ENCODE peak calls at places on chromosomes 12 and 14, in four cellular contexts. One of them, this sample, is unnamed.

GRCh38 chr14:94665121-94665520 is 52.9 kb downstream of the SERPINA3 start:
- DNase-seq in stomach: no peak
- DNase-seq in A549: peak
- DNase-seq in AG10803: peak
- DNase-seq in this sample: no peak

GRCh38 chr14:89540009-89540829 is 123.2 kb upstream of the FOXN3 start:
- DNase-seq in A549: no peak
- DNase-seq in stomach: no peak
- DNase-seq in AG10803: peak
- DNase-seq in this sample: no peak

GRCh38 chr14:27845241-27845850 is 921.2 kb upstream of the FOXG1 start:
- DNase-seq in A549: no peak
- DNase-seq in AG10803: no peak
- DNase-seq in stomach: no peak
- DNase-seq in this sample: no peak

GRCh38 chr12:4148418-4149056 is 125.0 kb upstream of the CCND2 start:
- DNase-seq in A549: no peak
- DNase-seq in AG10803: no peak
- DNase-seq in stomach: peak
- DNase-seq in this sample: peak

GRCh38 chr14:57869530-57870088 is 3.7 kb upstream of the SLC35F4 start:
- DNase-seq in stomach: no peak
- DNase-seq in AG10803: no peak
- DNase-seq in A549: no peak
- DNase-seq in this sample: no peak

GRCh38 chr14:36585100-36585499 is 2.7 kb upstream of the NKX2-8 start:
- DNase-seq in stomach: no peak
- DNase-seq in AG10803: no peak
- DNase-seq in A549: no peak
- DNase-seq in this sample: no peak

GRCh38 chr12:102964872-102965271 is 7.4 kb downstream of the ASCL1 start:
- DNase-seq in A549: peak
- DNase-seq in stomach: peak
- DNase-seq in AG10803: no peak
- DNase-seq in this sample: peak

GRCh38 chr12:20410746-20411145 is 42.4 kb downstream of the PDE3A start:
- DNase-seq in stomach: no peak
- DNase-seq in A549: no peak
- DNase-seq in AG10803: no peak
- DNase-seq in this sample: no peak

GRCh38 chr14:32472512-32473472 is 143.7 kb downstream of the AKAP6 start:
- DNase-seq in stomach: no peak
- DNase-seq in A549: peak
- DNase-seq in AG10803: peak
- DNase-seq in this sample: no peak

GRCh38 chr14:98236314-98236713 is 1035.7 kb downstream of the BCL11B start:
- DNase-seq in A549: no peak
- DNase-seq in AG10803: no peak
- DNase-seq in stomach: no peak
- DNase-seq in this sample: no peak

GRCh38 chr12:112087851-112088250 is 20.7 kb downstream of the NAA25 start:
- DNase-seq in A549: no peak
- DNase-seq in stomach: no peak
- DNase-seq in AG10803: no peak
- DNase-seq in this sample: no peak

GRCh38 chr12:112091563-112091962 is 17.0 kb downstream of the NAA25 start:
- DNase-seq in AG10803: no peak
- DNase-seq in A549: no peak
- DNase-seq in stomach: no peak
- DNase-seq in this sample: no peak

GRCh38 chr12:112087055-112087850 is 21.3 kb downstream of the NAA25 start:
- DNase-seq in A549: no peak
- DNase-seq in AG10803: no peak
- DNase-seq in stomach: no peak
- DNase-seq in this sample: no peak
- TF ChIP-seq CTCF in A549: no peak
- TF ChIP-seq CTCF in AG10803: peak
- TF ChIP-seq CTCF in stomach: no peak
- TF ChIP-seq CTCF in this sample: no peak

DNA sequence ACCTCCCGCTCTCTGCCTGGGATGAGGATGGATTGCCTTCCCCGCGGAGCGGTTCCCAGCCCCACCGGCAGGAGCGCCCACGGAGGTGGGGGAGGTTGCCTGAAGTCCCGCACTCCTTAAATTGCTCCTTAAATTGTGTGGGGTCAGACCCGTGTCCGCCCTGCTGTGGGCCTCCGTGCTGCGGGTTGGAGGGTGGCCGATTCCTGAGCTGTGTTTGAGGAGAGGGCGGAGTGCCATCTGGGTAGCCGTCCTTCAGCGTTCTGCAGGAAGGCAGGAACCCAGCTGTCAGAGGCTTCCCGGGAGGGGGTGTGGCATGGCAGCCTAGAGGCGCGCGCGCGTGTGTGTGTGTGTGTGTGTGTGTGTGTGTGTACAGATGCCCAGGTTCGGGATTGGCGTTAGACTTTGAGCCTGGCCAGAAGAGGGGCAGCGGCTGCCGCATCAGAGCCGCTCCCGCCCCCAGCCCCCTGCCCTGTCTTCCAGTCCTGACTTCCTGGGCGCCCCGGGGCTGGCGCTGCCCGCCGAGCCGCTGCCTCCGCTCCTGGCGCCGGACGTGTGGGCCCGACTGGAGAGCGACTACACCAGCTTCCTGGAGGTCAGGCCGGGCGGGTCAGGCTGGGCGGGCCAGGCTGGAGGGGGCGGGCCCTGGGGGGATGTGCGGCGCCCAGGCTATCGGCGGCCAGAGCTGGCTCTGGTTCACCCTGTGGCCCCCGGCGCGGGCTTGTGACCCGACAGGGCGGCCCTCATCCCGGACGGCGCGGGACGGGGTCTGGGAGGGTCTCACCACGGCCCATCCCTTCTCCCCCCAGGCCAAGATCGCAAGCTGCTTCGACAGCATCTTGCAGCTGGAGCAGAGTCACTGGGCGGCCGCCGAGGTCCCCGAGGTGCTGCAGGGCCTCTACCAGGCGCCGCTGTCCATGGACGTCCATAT is 9.2 kb downstream of the EXOC3L4 start:
- DNase-seq in A549: peak
- DNase-seq in stomach: peak
- DNase-seq in AG10803: peak
- DNase-seq in this sample: peak
- H3K4me3 ChIP-seq in A549: peak
- H3K4me3 ChIP-seq in stomach: peak
- H3K4me3 ChIP-seq in AG10803: no peak
- H3K4me3 ChIP-seq in this sample: no peak

GRCh38 chr14:63633801-63634200 is 7.9 kb downstream of the WDR89 start:
- DNase-seq in stomach: no peak
- DNase-seq in AG10803: no peak
- DNase-seq in A549: no peak
- DNase-seq in this sample: no peak
- TF ChIP-seq CTCF in stomach: no peak
- TF ChIP-seq CTCF in AG10803: peak
- TF ChIP-seq CTCF in A549: peak
- TF ChIP-seq CTCF in this sample: no peak

DNA sequence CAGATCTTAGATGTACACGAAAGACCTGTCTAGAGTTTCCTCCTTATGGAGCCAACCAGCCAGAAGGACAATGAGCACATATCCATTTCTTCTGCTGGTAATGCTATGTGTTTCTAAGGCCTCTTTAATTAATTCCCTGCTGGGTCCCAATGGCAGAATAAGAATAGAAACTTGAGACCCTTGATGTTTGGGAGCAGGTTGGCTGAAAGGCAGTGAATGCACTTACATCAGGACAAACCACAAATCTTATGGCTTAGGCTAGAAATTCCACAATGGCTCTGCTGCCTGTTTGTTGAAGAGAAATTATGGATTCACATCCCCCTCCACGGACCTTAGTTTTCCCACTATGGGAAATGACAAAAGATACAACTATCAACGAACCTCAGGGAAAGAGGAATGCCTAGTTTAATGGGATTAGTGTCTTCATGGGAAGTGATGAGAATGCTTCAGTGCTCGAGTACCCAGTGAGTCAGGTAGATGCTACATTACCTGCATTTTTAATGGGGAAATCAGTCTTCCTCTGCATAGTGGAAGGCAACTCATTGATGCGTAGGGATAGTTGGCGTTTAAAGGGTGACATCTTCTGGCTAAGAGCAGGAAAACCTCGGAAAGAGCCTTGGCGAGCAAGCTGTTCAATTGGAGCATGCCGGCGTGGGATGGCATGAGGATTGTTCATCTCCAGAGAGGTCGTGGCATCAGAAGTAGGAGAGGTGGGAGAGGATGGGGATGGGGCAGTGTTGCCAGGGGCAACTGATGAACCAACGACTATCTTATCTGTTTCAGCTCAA is 46.5 kb downstream of the PAPLN start:
- DNase-seq in AG10803: peak
- DNase-seq in A549: peak
- DNase-seq in stomach: no peak
- DNase-seq in this sample: no peak
- H3K4me3 ChIP-seq in AG10803: no peak
- H3K4me3 ChIP-seq in A549: no peak
- H3K4me3 ChIP-seq in stomach: no peak
- H3K4me3 ChIP-seq in this sample: no peak

DNA sequence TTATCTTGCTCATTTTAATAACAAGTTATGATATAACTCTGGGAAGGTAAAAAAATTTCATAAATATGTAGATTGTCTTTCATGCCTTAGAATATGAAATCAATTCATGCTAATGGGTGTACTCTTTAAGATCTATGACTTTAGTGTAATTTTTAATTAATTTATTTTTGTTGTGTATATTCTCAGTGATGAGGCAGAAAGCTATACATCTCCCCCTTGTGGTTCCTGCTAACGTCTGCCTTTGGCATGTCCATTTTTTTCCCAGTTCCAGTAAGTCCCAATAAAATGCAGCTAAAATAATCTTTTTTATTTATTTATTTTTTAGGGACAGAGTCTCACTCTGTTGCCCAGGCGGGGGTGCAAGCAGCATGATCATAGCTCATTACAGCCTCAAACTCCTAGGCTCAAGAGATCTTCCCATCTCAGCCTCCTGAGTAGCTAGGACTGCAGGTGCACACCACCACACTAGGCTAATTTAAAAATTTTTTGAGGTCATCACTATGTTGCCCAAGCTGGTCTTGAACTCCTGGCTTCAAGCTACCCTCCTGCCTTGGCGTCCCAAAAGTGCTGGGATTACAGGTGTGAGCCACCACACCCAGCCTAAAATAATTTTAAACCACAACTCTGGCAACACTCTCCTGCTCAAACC is 3.3 kb upstream of the CHURC1 start:
- DNase-seq in AG10803: peak
- DNase-seq in A549: peak
- DNase-seq in stomach: no peak
- DNase-seq in this sample: no peak
- TF ChIP-seq CTCF in AG10803: peak
- TF ChIP-seq CTCF in A549: peak
- TF ChIP-seq CTCF in stomach: peak
- TF ChIP-seq CTCF in this sample: peak

GRCh38 chr14:24315807-24316596 is 4.7 kb downstream of the LTB4R start:
- DNase-seq in stomach: peak
- DNase-seq in AG10803: no peak
- DNase-seq in A549: no peak
- DNase-seq in this sample: peak

GRCh38 chr14:24315243-24315806 is 4.0 kb downstream of the LTB4R start:
- DNase-seq in stomach: no peak
- DNase-seq in AG10803: no peak
- DNase-seq in A549: no peak
- DNase-seq in this sample: no peak

GRCh38 chr14:24314377-24315193 is 3.3 kb downstream of the LTB4R start:
- DNase-seq in A549: no peak
- DNase-seq in AG10803: no peak
- DNase-seq in stomach: no peak
- DNase-seq in this sample: no peak

GRCh38 chr14:24317141-24317927 is 6.0 kb downstream of the LTB4R start:
- DNase-seq in A549: no peak
- DNase-seq in stomach: no peak
- DNase-seq in AG10803: no peak
- DNase-seq in this sample: no peak

GRCh38 chr14:24316597-24316950 is 5.3 kb downstream of the LTB4R start:
- DNase-seq in AG10803: no peak
- DNase-seq in A549: no peak
- DNase-seq in stomach: no peak
- DNase-seq in this sample: no peak
- H3K4me3 ChIP-seq in AG10803: no peak
- H3K4me3 ChIP-seq in A549: no peak
- H3K4me3 ChIP-seq in stomach: peak
- H3K4me3 ChIP-seq in this sample: no peak

GRCh38 chr12:95943231-95943842 is at the start of gene AMDHD1:
- DNase-seq in A549: peak
- DNase-seq in AG10803: peak
- DNase-seq in stomach: peak
- DNase-seq in this sample: peak
- TF ChIP-seq CTCF in A549: no peak
- TF ChIP-seq CTCF in AG10803: peak
- TF ChIP-seq CTCF in stomach: no peak
- TF ChIP-seq CTCF in this sample: no peak

GRCh38 chr12:48882325-48882687 is 16.6 kb upstream of the RND1 start:
- DNase-seq in A549: peak
- DNase-seq in stomach: peak
- DNase-seq in AG10803: peak
- DNase-seq in this sample: no peak
- H3K4me3 ChIP-seq in A549: peak
- H3K4me3 ChIP-seq in stomach: peak
- H3K4me3 ChIP-seq in AG10803: peak
- H3K4me3 ChIP-seq in this sample: no peak